ENCODE peak calls at places on chromosomes 1 and 21, in five cellular contexts. R is thoracic aorta; Q is spleen; B is heart left ventricle; L is naive thymus-derived CD4-positive, alpha-beta T cell. T is an unnamed sample.

GRCh38 chr1:157142245-157142644 is 4.0 kb upstream of the ETV3 start:
- DNase-seq in B (no peak), Q (no peak), L (no peak), R (no peak), T (no peak)

GRCh38 chr21:15275615-15276228 is 210.9 kb upstream of the NRIP1 start:
- DNase-seq in L (no peak), R (no peak), B (no peak), Q (no peak), T (no peak)

GRCh38 chr1:241286486-241286885 is 70.5 kb downstream of the RGS7 start:
- DNase-seq in L (no peak), B (no peak), Q (no peak), R (no peak), T (no peak)

GRCh38 chr1:148352470-148353118 is 130.5 kb downstream of the PPIAL4G start:
- DNase-seq in L (no peak), Q (no peak), B (no peak), R (no peak), T (no peak)

GRCh38 chr21:31660134-31660565 is 657 bp downstream of the SOD1 start:
- DNase-seq in L (no peak), B (no peak), R (no peak), Q (no peak), T (no peak)

GRCh38 chr1:162753001-162753658 is 37.4 kb upstream of the HSD17B7 start:
- DNase-seq in R (no peak), L (no peak), Q (no peak), B (no peak), T (no peak)

GRCh38 chr1:11245904-11246726 is 16.2 kb downstream of the MTOR start:
- DNase-seq in Q (no peak), R (no peak), B (no peak), L (no peak), T (no peak)

GRCh38 chr1:223393275-223394214 is at the start of gene CCDC185:
- DNase-seq in L (no peak), R (no peak), Q (no peak), B (no peak), T (no peak)

GRCh38 chr1:230866171-230866811 is 2.0 kb downstream of the C1orf198 start:
- DNase-seq in L (no peak), B (no peak), R (no peak), Q (no peak), T (no peak)

GRCh38 chr1:169929210-169929526 is 35.5 kb upstream of the SCYL3 start:
- DNase-seq in Q (no peak), B (no peak), L (no peak), R (no peak), T (no peak)

GRCh38 chr1:156080598-156081173 is 1.6 kb downstream of the MEX3A start:
- DNase-seq in R (no peak), L (no peak), B (no peak), Q (no peak), T (no peak)

GRCh38 chr1:226443439-226443838 is 35.5 kb upstream of the PARP1 start:
- DNase-seq in L (no peak), B (no peak), R (no peak), Q (no peak), T (no peak)

GRCh38 chr1:116375884-116376733 is 3.1 kb downstream of the ATP1A1 start:
- DNase-seq in L (no peak), R (peak; percentile 69), B (peak; percentile 75), Q (peak; percentile 81), T (no peak)

GRCh38 chr1:53088616-53089300 is 26.7 kb downstream of the PODN start:
- DNase-seq in L (no peak), Q (no peak), R (no peak), B (no peak), T (no peak)

GRCh38 chr1:145884675-145885074 is 991 bp downstream of the ANKRD35 start:
- DNase-seq in B (no peak), Q (no peak), L (no peak), R (no peak), T (no peak)

GRCh38 chr1:113812661-113813135 is 422 bp upstream of the RSBN1 start:
- DNase-seq in B (no peak), Q (peak; percentile 82), R (no peak), L (no peak), T (no peak)

GRCh38 chr1:113811353-113811887 is 856 bp downstream of the RSBN1 start:
- DNase-seq in Q (peak; percentile 77), R (peak; percentile 7), B (no peak), L (peak; percentile 11), T (no peak)

GRCh38 chr1:113811888-113812660 is at the start of gene RSBN1:
- DNase-seq in Q (peak; percentile 100), B (peak; percentile 99), L (peak; percentile 92), R (peak; percentile 97), T (peak; percentile 99)

GRCh38 chr1:113809651-113810602 is 2.3 kb downstream of the RSBN1 start:
- DNase-seq in R (no peak), L (no peak), B (no peak), Q (no peak), T (no peak)

DNA sequence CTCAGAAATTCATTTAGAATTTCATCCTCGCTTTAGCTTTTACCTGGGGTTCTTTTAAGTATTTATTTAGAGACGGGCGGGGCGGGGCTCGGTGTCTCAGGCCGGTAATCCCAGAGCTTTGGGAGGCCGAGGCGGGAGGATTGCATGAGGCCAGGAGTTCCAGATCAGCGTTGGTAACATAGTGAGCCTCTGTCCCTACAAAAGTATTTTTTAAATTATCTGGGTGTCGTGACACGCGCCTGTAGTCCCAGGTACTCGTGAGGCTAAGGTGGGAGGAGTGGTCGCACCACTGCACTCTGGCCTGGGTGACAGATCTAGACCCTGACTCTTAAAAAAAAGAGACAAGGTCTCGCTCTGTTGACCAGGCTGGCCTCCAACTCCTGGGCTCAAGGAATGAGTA is 942 bp upstream of the RSBN1 start:
- DNase-seq in R (no peak), B (no peak), L (no peak), Q (no peak), T (no peak)
- H3K27ac ChIP-seq in R (peak overlapping the region; percentile 84), B (no peak overlapping the region), L (peak overlapping the region; percentile 97), Q (peak overlapping the region; percentile 96), T (peak overlapping the region; percentile 95)

GRCh38 chr1:47722101-47722500 is 275.1 kb downstream of the TRABD2B start:
- DNase-seq in B (no peak), Q (no peak), L (no peak), R (no peak), T (no peak)
- H3K27me3 ChIP-seq in B (peaks cover 40% of the 10 kb centered on the region), Q (peaks cover 78% of the 10 kb centered on the region), L (peaks cover 9% of the 10 kb centered on the region), R (no peaks in the 10 kb centered on the region), T (peaks cover 10% of the 10 kb centered on the region)

DNA sequence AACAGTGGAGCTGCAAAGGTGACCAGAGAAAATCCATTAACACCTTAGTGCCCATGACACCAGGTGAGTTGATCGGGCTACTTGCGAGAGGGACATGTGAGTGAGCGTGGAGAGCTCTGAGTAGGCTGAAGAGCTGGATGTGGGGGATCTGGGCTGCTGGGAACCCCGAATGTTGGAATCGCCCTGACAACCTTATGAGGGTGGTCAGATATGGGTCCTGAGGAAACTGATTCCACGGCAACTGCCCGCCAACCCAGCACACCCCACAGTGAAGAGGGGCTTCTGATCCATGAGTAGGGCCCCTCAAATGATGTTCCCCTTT is 705 bp upstream of the QSOX1 start:
- DNase-seq in Q (no peak), L (no peak), B (no peak), R (no peak), T (no peak)
- H3K27ac ChIP-seq in Q (peak overlapping the region; percentile 95), L (peak overlapping the region; percentile 78), B (peak overlapping the region; percentile 97), R (peak overlapping the region; percentile 84), T (peak overlapping the region; percentile 52)

DNA sequence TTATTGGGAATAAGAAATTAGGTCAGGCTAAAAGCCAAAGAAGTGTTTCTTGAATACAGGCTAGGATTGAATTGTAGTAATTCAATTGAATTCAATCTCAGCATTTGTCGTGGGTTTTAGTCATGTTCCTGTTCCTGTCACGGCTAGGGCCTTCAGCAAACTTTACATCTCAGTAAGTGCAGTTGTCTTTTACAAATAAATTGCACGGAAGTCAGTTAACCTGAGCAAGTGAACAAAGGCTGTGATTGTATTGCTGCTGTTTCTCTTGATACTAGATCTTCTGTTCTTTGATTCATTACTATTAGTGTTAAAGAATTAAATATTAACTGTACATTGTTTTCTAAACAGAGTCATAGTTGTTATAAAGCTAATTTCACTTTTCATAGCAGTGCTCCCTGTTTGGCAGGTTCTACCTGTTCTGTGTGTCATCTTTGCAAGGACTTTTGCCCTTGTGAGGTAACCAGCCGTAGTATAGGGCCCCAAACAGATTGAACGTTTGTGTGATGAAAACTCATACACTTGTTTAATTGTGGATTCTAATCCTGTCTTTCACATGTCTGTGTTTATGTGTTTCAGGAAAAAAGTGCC is 164.4 kb downstream of the EDEM3 start:
- DNase-seq in R (no peak), Q (no peak), L (no peak), B (no peak), T (no peak)
- H3K27me3 ChIP-seq in R (no peaks in the 10 kb centered on the region), Q (no peaks in the 10 kb centered on the region), L (no peaks in the 10 kb centered on the region), B (no peaks in the 10 kb centered on the region), T (no peaks in the 10 kb centered on the region)

DNA sequence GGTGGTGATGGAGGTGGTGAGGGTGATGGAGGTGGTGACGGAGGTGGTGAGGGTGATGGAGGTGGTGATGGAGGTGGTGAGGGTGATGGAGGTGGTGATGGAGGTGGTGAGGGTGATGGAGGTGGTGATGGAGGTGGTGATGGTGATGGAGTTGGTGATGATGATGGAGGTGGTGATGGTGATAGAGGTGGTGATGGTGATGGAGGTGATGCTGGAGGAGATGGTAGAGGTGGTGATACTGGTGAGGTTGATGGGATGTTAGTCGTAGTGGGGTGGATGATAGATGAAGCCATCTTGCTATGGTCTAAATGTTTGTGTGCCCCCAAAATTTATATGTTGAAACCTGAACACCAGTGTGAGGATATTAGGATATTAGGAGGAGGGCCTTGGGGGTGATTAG is 25.3 kb upstream of the IFNLR1 start:
- DNase-seq in B (no peak), Q (no peak), L (no peak), R (no peak), T (no peak)
- H3K27ac ChIP-seq in B (no peak overlapping the region), Q (no peak overlapping the region), L (no peak overlapping the region), R (no peak overlapping the region), T (no peak overlapping the region)

DNA sequence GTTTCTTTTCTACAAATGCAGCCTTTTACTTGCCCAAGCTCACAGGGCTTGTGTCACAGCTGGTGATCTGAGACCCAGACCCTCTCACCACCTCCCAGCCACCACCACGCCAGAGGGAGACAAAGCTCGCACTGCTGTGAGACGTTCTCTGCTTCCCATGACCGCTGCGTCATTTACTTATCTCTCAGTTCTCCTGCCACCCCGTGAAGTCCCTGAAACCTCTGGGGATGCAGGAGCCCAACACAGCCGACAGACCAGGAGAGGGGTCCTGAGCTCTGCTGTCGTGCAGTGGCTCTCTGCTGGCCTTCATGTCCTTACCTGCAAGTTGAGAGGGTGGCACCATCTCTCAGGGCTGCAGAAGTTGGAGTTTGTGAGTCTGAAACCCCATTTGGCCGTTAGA is 77.7 kb downstream of the SLC16A1 start:
- DNase-seq in L (no peak), B (no peak), R (no peak), Q (no peak), T (no peak)
- H3K27me3 ChIP-seq in L (no peaks in the 10 kb centered on the region), B (no peaks in the 10 kb centered on the region), R (no peaks in the 10 kb centered on the region), Q (no peaks in the 10 kb centered on the region), T (no peaks in the 10 kb centered on the region)

T was measured in effector memory CD4-positive, alpha-beta T cell.